ENCODE peak calls at places on chromosomes 1 and 21, in ten cellular contexts. Y, L, B, Z, Q, U, O, H, F and A are unnamed samples.

GRCh38 chr1:2603521-2604155 is 17.1 kb downstream of the PRXL2B start:
- DNase-seq in Y (no peak), L (no peak), B (peak), Z (no peak), Q (no peak), U (no peak), O (no peak), H (no peak), F (peak), A (no peak)

GRCh38 chr21:31744162-31744800 is 12.4 kb upstream of the SCAF4 start:
- DNase-seq in Y (no peak), L (no peak), B (no peak), Z (peak), Q (peak), U (no peak), O (no peak), H (no peak), F (no peak), A (no peak)

GRCh38 chr21:30717105-30717504 is 1.5 kb downstream of the KRTAP21-3 start:
- DNase-seq in Y (no peak), L (no peak), B (no peak), Z (no peak), Q (no peak), U (no peak), O (no peak), H (no peak), F (no peak), A (no peak)

GRCh38 chr21:37253991-37254390 is 13.1 kb downstream of the VPS26C start:
- DNase-seq in Y (no peak), L (no peak), B (no peak), Z (peak), Q (peak), U (no peak), O (no peak), H (no peak), F (no peak), A (no peak)

GRCh38 chr1:38568061-38568857 is 291.3 kb downstream of the RRAGC start:
- DNase-seq in Y (no peak), L (no peak), B (peak), Z (no peak), Q (no peak), U (no peak), O (no peak), H (no peak), F (no peak), A (no peak)

GRCh38 chr1:43251024-43251423 is 18.8 kb upstream of the TMEM125 start:
- DNase-seq in Y (no peak), L (no peak), B (no peak), Z (no peak), Q (no peak), U (no peak), O (no peak), H (no peak), F (no peak), A (no peak)

GRCh38 chr1:81327743-81328142 is 473.0 kb upstream of the ADGRL2 start:
- DNase-seq in Y (no peak), L (no peak), B (no peak), Z (no peak), Q (no peak), U (no peak), O (no peak), H (no peak), F (no peak), A (no peak)

GRCh38 chr1:214660900-214661299 is 57.9 kb downstream of the CENPF start:
- DNase-seq in Y (no peak), L (peak), B (peak), Z (peak), Q (peak), U (peak), O (no peak), H (peak), F (peak), A (peak)

GRCh38 chr1:200029035-200029623 is 1.6 kb downstream of the NR5A2 start:
- DNase-seq in Y (peak), L (peak), B (peak), Z (no peak), Q (no peak), U (peak), O (peak), H (no peak), F (peak), A (no peak)

GRCh38 chr1:92404661-92405060 is 82.1 kb downstream of the GFI1 start:
- DNase-seq in Y (no peak), L (no peak), B (no peak), Z (peak), Q (peak), U (no peak), O (no peak), H (peak), F (no peak), A (no peak)

GRCh38 chr1:181712636-181713238 is 229.4 kb downstream of the CACNA1E start:
- DNase-seq in Y (no peak), L (no peak), B (no peak), Z (no peak), Q (peak), U (no peak), O (no peak), H (no peak), F (no peak), A (no peak)

GRCh38 chr1:216929870-216930582 is 206.8 kb upstream of the ESRRG start:
- DNase-seq in Y (no peak), L (no peak), B (no peak), Z (no peak), Q (peak), U (no peak), O (no peak), H (peak), F (no peak), A (peak)

GRCh38 chr1:98458514-98459259 is 202.8 kb upstream of the SNX7 start:
- DNase-seq in Y (no peak), L (no peak), B (peak), Z (no peak), Q (no peak), U (no peak), O (no peak), H (no peak), F (no peak), A (no peak)

GRCh38 chr21:14271053-14271452 is 55.1 kb downstream of the RBM11 start:
- DNase-seq in Y (no peak), L (no peak), B (no peak), Z (no peak), Q (no peak), U (no peak), O (no peak), H (no peak), F (no peak), A (no peak)

GRCh38 chr21:14270631-14271030 is 54.7 kb downstream of the RBM11 start:
- DNase-seq in Y (no peak), L (no peak), B (no peak), Z (no peak), Q (no peak), U (no peak), O (no peak), H (no peak), F (no peak), A (no peak)

GRCh38 chr21:14275806-14276205 is 59.8 kb downstream of the RBM11 start:
- DNase-seq in Y (no peak), L (no peak), B (no peak), Z (no peak), Q (no peak), U (no peak), O (no peak), H (no peak), F (no peak), A (no peak)

GRCh38 chr21:14273736-14274538 is 58.0 kb downstream of the RBM11 start:
- DNase-seq in Y (no peak), L (peak), B (peak), Z (no peak), Q (no peak), U (peak), O (no peak), H (no peak), F (peak), A (no peak)
- TF ChIP-seq CTCF in Y (no peak), L (no peak), B (no peak), Z (no peak), Q (no peak), U (no peak), O (no peak), H (no peak), F (no peak), A (no peak)

GRCh38 chr1:203267912-203268311 is 37.4 kb upstream of the BTG2 start:
- DNase-seq in Y (no peak), L (no peak), B (no peak), Z (no peak), Q (no peak), U (no peak), O (no peak), H (no peak), F (no peak), A (no peak)
- H3K4me3 ChIP-seq in Y (peak), L (peak), B (peak), Z (peak), Q (peak), U (no peak), O (peak), H (peak), F (peak), A (peak)

GRCh38 chr1:9655127-9655723 is 3.7 kb downstream of the PIK3CD start:
- DNase-seq in Y (no peak), L (no peak), B (no peak), Z (no peak), Q (no peak), U (no peak), O (peak), H (no peak), F (no peak), A (no peak)

GRCh38 chr1:9658186-9658585 is 6.7 kb downstream of the PIK3CD start:
- DNase-seq in Y (no peak), L (no peak), B (no peak), Z (no peak), Q (no peak), U (no peak), O (no peak), H (no peak), F (no peak), A (no peak)

GRCh38 chr1:9657521-9658032 is 6.0 kb downstream of the PIK3CD start:
- DNase-seq in Y (no peak), L (no peak), B (no peak), Z (no peak), Q (no peak), U (no peak), O (no peak), H (no peak), F (no peak), A (no peak)

GRCh38 chr1:9653783-9654517 is 2.4 kb downstream of the PIK3CD start:
- DNase-seq in Y (no peak), L (no peak), B (no peak), Z (no peak), Q (no peak), U (no peak), O (no peak), H (no peak), F (no peak), A (no peak)

GRCh38 chr1:9655836-9656235 is 4.3 kb downstream of the PIK3CD start:
- DNase-seq in Y (no peak), L (no peak), B (no peak), Z (no peak), Q (no peak), U (no peak), O (no peak), H (no peak), F (no peak), A (no peak)
- TF ChIP-seq CTCF in Y (no peak), L (no peak), B (no peak), Z (no peak), Q (no peak), U (no peak), O (no peak), H (no peak), F (no peak), A (no peak)

DNA sequence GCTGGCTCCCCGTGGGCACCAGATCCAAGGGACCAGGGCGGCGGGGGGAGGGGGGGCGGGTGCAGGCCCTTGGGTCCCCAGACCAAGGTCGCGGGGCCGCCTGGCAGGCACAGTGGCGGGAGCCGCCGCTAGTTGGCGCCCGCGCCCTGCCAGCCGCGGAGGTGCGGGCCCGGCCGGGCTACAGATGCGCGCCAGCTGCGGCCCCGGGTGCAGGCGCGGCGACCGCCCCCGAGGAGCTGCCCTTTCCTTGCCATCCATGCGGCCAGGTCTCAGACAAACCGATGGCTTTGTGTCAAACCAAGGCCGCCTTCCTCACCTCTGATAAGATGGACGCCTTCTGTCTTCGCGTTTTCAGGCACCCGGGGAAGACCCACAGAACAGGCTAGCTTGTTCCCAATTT is 2.2 kb upstream of the RUNX3 start:
- DNase-seq in Y (peak), L (peak), B (peak), Z (peak), Q (peak), U (peak), O (peak), H (no peak), F (peak), A (peak)
- H3K4me3 ChIP-seq in Y (peak), L (peak), B (peak), Z (no peak), Q (no peak), U (no peak), O (peak), H (no peak), F (peak), A (peak)